ENCODE peak calls at places on chromosomes 5 and 9, in eight cellular contexts. O is GM23338, F is NT2/D1, S is heart left ventricle, Q is BE2C, Z is IMR-90, N is AG04450, Y is fibroblast of lung. J is an unnamed sample. For H3K27me3, the result is how much of the 10 kb centered on the place peaks cover.

GRCh38 chr5:465591-466403 is 22.8 kb downstream of the EXOC3 start:
- DNase-seq in O (no peak), F (no peak), S (no peak), Q (no peak), Z (no peak), N (no peak), Y (no peak), J (no peak)

GRCh38 chr5:136079195-136079985 is 50.6 kb downstream of the TGFBI start:
- DNase-seq in O (peak), F (no peak), S (no peak), Q (no peak), Z (no peak), N (no peak), Y (no peak), J (no peak)

GRCh38 chr9:94801242-94801641 is 74.7 kb downstream of the AOPEP start:
- DNase-seq in O (no peak), F (no peak), S (no peak), Q (no peak), Z (peak), N (no peak), Y (peak), J (no peak)

GRCh38 chr9:104388071-104388470 is 116.0 kb upstream of the OR13F1 start:
- DNase-seq in O (no peak), F (no peak), S (no peak), Q (no peak), Z (no peak), N (no peak), Y (no peak), J (no peak)

GRCh38 chr5:33994845-33995244 is 10.4 kb upstream of the SLC45A2 start:
- DNase-seq in O (no peak), F (no peak), S (no peak), Q (no peak), Z (peak), N (no peak), Y (peak), J (no peak)

GRCh38 chr5:14806452-14806851 is 65.1 kb downstream of the ANKH start:
- DNase-seq in O (no peak), F (no peak), S (peak), Q (no peak), Z (peak), N (peak), Y (peak), J (peak)

GRCh38 chr5:139745121-139745799 is 50.3 kb upstream of the PSD2 start:
- DNase-seq in O (no peak), F (no peak), S (no peak), Q (peak), Z (peak), N (no peak), Y (peak), J (no peak)

GRCh38 chr9:18429065-18429464 is 44.9 kb upstream of the ADAMTSL1 start:
- DNase-seq in O (no peak), F (no peak), S (no peak), Q (no peak), Z (peak), N (no peak), Y (peak), J (no peak)

GRCh38 chr5:1542011-1542410 is 18.3 kb upstream of the LPCAT1 start:
- DNase-seq in O (no peak), F (no peak), S (no peak), Q (no peak), Z (no peak), N (no peak), Y (peak), J (no peak)

GRCh38 chr5:81233080-81233634 is at the start of gene CKMT2:
- DNase-seq in O (peak), F (no peak), S (peak), Q (no peak), Z (no peak), N (no peak), Y (peak), J (peak)

GRCh38 chr9:22919423-22919822 is 472.8 kb downstream of the DMRTA1 start:
- DNase-seq in O (no peak), F (no peak), S (no peak), Q (no peak), Z (no peak), N (no peak), Y (no peak), J (no peak)

GRCh38 chr5:79107020-79107796 is 4.4 kb upstream of the BHMT start:
- DNase-seq in O (no peak), F (no peak), S (no peak), Q (no peak), Z (peak), N (no peak), Y (peak), J (peak)

GRCh38 chr9:29214162-29214520 is 1640.9 kb upstream of the C9orf72 start:
- DNase-seq in O (peak), F (peak), S (no peak), Q (peak), Z (no peak), N (no peak), Y (peak), J (peak)

GRCh38 chr9:72933730-72934665 is 18.9 kb downstream of the ALDH1A1 start:
- DNase-seq in O (no peak), F (no peak), S (no peak), Q (no peak), Z (no peak), N (no peak), Y (no peak), J (no peak)

GRCh38 chr5:151758141-151758429 is 346 bp downstream of the ATOX1 start:
- DNase-seq in O (no peak), F (no peak), S (no peak), Q (no peak), Z (no peak), N (no peak), Y (no peak), J (no peak)

GRCh38 chr9:13967011-13967410 is 346.9 kb downstream of the NFIB start:
- DNase-seq in O (no peak), F (no peak), S (no peak), Q (no peak), Z (peak), N (no peak), Y (peak), J (no peak)

GRCh38 chr9:129149442-129149841 is 28.6 kb downstream of the IER5L start:
- DNase-seq in O (no peak), F (no peak), S (no peak), Q (no peak), Z (no peak), N (no peak), Y (no peak), J (no peak)

GRCh38 chr9:101018391-101018990 is 10.0 kb upstream of the PLPPR1 start:
- DNase-seq in O (no peak), F (no peak), S (no peak), Q (no peak), Z (no peak), N (no peak), Y (no peak), J (no peak)

GRCh38 chr5:102715405-102715804 is 39.7 kb upstream of the PAM start:
- DNase-seq in O (no peak), F (no peak), S (no peak), Q (no peak), Z (peak), N (peak), Y (peak), J (no peak)

GRCh38 chr5:146076028-146076427 is 29.3 kb downstream of the PLAC8L1 start:
- DNase-seq in O (peak), F (no peak), S (no peak), Q (no peak), Z (no peak), N (no peak), Y (no peak), J (peak)

GRCh38 chr5:129951039-129951438 is 46.8 kb downstream of the CHSY3 start:
- DNase-seq in O (no peak), F (no peak), S (no peak), Q (no peak), Z (no peak), N (no peak), Y (no peak), J (no peak)

GRCh38 chr9:108463927-108464606 is 391.7 kb downstream of the ACTL7B start:
- DNase-seq in O (no peak), F (no peak), S (no peak), Q (no peak), Z (no peak), N (no peak), Y (peak), J (no peak)

GRCh38 chr9:127723013-127723412 is 7.1 kb downstream of the TTC16 start:
- DNase-seq in O (no peak), F (no peak), S (no peak), Q (no peak), Z (no peak), N (no peak), Y (no peak), J (no peak)

GRCh38 chr9:96441798-96442445 is 8.0 kb upstream of the HABP4 start:
- DNase-seq in O (peak), F (no peak), S (no peak), Q (no peak), Z (peak), N (no peak), Y (no peak), J (no peak)

GRCh38 chr9:95171596-95171995 is 145.9 kb downstream of the FANCC start:
- DNase-seq in O (no peak), F (no peak), S (no peak), Q (no peak), Z (peak), N (no peak), Y (peak), J (no peak)

GRCh38 chr5:65808818-65809217 is 86.8 kb downstream of the NLN start:
- DNase-seq in O (no peak), F (no peak), S (no peak), Q (no peak), Z (peak), N (no peak), Y (peak), J (no peak)

GRCh38 chr5:56259002-56259511 is 25.9 kb upstream of the ANKRD55 start:
- DNase-seq in O (no peak), F (no peak), S (no peak), Q (no peak), Z (peak), N (peak), Y (peak), J (no peak)

GRCh38 chr5:96934291-96934694 is 1.6 kb upstream of the LNPEP start:
- DNase-seq in O (no peak), F (no peak), S (no peak), Q (no peak), Z (peak), N (peak), Y (peak), J (no peak)

GRCh38 chr5:83469075-83469474 is 2.5 kb upstream of the VCAN start:
- DNase-seq in O (no peak), F (no peak), S (no peak), Q (no peak), Z (no peak), N (no peak), Y (no peak), J (no peak)

GRCh38 chr5:83470920-83471404 is 582 bp upstream of the VCAN start:
- DNase-seq in O (peak), F (no peak), S (no peak), Q (no peak), Z (no peak), N (no peak), Y (no peak), J (no peak)

GRCh38 chr5:83464261-83464660 is 7.3 kb upstream of the VCAN start:
- DNase-seq in O (peak), F (no peak), S (no peak), Q (no peak), Z (no peak), N (no peak), Y (no peak), J (no peak)

GRCh38 chr5:83470516-83470915 is 1.0 kb upstream of the VCAN start:
- DNase-seq in O (no peak), F (no peak), S (no peak), Q (no peak), Z (no peak), N (no peak), Y (no peak), J (no peak)

GRCh38 chr5:83467315-83468044 is 4.1 kb upstream of the VCAN start:
- DNase-seq in O (peak), F (no peak), S (peak), Q (no peak), Z (peak), N (no peak), Y (peak), J (no peak)
- H3K27me3 ChIP-seq in O (under half), F (under half), S (under half), Q (under half), Z (under half), N (under half), Y (under half), J (under half)

DNA sequence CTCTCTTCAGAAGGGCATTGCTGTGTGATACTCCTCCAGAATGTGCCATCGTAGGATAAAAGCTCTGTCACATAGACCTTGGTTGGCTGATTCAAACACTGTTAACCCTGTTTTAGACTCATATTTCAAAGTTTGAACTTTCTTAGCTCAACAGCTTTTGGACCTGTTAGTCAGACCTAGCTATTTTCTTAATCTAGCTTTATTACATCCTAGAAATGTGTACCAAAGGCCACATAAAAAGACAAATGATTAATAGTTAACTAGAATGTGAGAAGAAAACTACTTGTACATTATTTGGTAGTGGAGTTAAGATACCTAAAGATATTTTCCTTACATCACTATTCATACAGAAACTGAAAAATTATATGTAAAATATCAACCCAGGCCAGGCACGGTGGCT is 4.3 kb downstream of the RHOBTB3 start:
- DNase-seq in O (no peak), F (no peak), S (no peak), Q (no peak), Z (no peak), N (no peak), Y (peak), J (no peak)
- H3K4me3 ChIP-seq in O (no peak), F (no peak), S (no peak), Q (no peak), Z (peak), N (peak), Y (peak), J (no peak)

DNA sequence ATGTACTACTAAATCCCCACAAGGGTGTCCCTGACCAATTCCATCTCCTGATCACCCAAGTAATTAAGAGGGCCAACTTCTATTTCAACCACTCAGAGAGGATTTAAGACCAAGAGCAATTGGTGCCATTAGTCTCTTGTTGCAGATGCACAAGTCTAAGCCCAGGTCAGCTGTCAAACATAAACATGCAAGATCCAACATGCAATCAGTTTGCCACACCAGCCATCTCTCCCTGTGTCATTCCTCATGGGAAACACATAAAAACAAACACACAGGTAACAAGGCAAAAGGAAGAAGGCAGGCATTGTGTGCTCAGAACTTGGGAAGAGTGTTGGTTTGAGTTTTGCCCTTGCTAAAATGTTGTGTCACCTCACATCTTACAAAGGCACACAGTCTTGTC is 139.2 kb downstream of the SPOCK1 start:
- DNase-seq in O (no peak), F (no peak), S (no peak), Q (no peak), Z (no peak), N (no peak), Y (no peak), J (no peak)
- H3K27me3 ChIP-seq in O (under half), F (under half), S (under half), Q (under half), Z (under half), N (under half), Y (under half), J (under half)

GRCh38 chr5:27474054-27474323 is 435.6 kb upstream of the CDH9 start:
- DNase-seq in O (no peak), F (no peak), S (no peak), Q (no peak), Z (no peak), N (no peak), Y (no peak), J (no peak)

GRCh38 chr5:27472875-27473274 is 434.5 kb upstream of the CDH9 start:
- DNase-seq in O (peak), F (no peak), S (no peak), Q (no peak), Z (no peak), N (no peak), Y (no peak), J (no peak)

GRCh38 chr5:27474395-27474794 is 436.0 kb upstream of the CDH9 start:
- DNase-seq in O (no peak), F (no peak), S (no peak), Q (no peak), Z (no peak), N (no peak), Y (no peak), J (no peak)

GRCh38 chr5:27472000-27472763 is 433.8 kb upstream of the CDH9 start:
- DNase-seq in O (peak), F (peak), S (no peak), Q (peak), Z (peak), N (no peak), Y (peak), J (peak)

DNA sequence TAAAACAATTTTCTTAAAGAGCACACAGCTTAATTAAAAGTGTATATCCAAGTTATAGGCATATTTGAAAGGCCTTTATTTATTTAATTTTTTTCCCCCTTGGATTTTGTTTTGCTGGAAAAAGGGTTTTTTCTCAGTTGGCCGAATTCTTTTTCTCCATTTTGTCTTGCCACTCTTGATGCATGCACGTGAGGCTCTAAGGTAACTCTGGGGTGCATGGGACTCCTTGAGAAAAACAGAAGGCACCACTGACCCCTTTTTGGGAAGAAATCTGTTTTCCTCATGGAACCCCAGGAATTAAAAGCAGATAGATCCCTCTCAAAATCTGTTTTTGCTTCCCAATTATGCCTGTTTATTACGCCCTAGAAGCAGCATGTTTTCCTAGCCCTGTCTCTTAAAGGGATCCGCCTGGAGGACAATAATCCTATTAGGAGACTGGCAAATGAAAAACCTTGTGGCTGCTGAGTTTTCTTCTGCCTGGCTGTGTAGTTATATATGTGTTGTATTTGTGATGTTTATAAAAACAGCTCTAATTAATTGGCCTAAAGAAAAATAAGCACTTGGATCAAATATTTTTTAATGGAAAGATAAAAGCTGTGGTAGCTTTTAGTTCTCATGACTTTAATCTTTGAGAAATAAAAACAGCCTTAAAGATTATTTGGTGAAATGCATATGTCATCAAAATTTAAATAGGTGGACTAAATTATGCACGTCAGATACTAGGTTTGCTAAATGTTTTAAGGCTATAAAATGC is 435.1 kb upstream of the CDH9 start:
- DNase-seq in O (no peak), F (no peak), S (no peak), Q (no peak), Z (no peak), N (no peak), Y (no peak), J (no peak)
- H3K4me3 ChIP-seq in O (peak), F (peak), S (peak), Q (no peak), Z (peak), N (no peak), Y (no peak), J (no peak)

GRCh38 chr9:132813115-132813784 is 64.8 kb downstream of the AK8 start:
- DNase-seq in O (no peak), F (no peak), S (no peak), Q (no peak), Z (no peak), N (no peak), Y (no peak), J (no peak)
- H3K27me3 ChIP-seq in O (under half), F (under half), S (under half), Q (under half), Z (under half), N (under half), Y (under half), J (under half)

GRCh38 chr5:173089581-173089980 is 33.4 kb downstream of the CREBRF start:
- DNase-seq in O (no peak), F (no peak), S (no peak), Q (no peak), Z (no peak), N (no peak), Y (no peak), J (no peak)
- H3K4me3 ChIP-seq in O (no peak), F (no peak), S (no peak), Q (no peak), Z (no peak), N (no peak), Y (no peak), J (no peak)

J was measured in body of pancreas.